ENCODE peak calls at places on chromosomes 2 and 18, in five cellular contexts. J is T-helper 17 cell; P is activated T-helper 1 cell treated with anti-CD3 and anti-CD28 coated beads, Interleukin-12 subunit alpha, Interleukin-12 subunit beta, Interleukin-2, Interleukin-4 antibody, amounts not matched to agents 30 ng/mL and 10 ng/mL and 1 ng/mL, durations not matched to agents 14 hours and 24 hours and 36 hours; D is epithelial cell of prostate; N is mucosa of descending colon. O is an unnamed sample.
A peak's percentile ranks its signal among the peaks of the same experiment; 100 is the strongest.

GRCh38 chr2:71989671-71990070 is 158.0 kb downstream of the CYP26B1 start:
- DNase-seq in D (no peak), J (no peak), P (no peak), N (no peak), O (no peak)

GRCh38 chr18:11909081-11909410 is 929 bp upstream of the MPPE1 start:
- DNase-seq in P (no peak), N (no peak), D (no peak), J (no peak), O (peak; percentile 58)

GRCh38 chr2:96527052-96527964 is 9.2 kb upstream of the ARID5A start:
- DNase-seq in N (peak; percentile 63), D (no peak), J (peak; percentile 43), P (peak; percentile 70), O (peak; percentile 67)

GRCh38 chr18:35389095-35389618 is 12.0 kb upstream of the ZNF396 start:
- DNase-seq in D (no peak), J (no peak), N (no peak), P (no peak), O (peak; percentile 42)

GRCh38 chr2:231931481-231931915 is 5.3 kb upstream of the NPPC start:
- DNase-seq in P (no peak), N (peak; percentile 41), J (no peak), D (no peak), O (peak; percentile 45)

GRCh38 chr2:119301413-119301812 is 65.2 kb downstream of the C2orf76 start:
- DNase-seq in D (no peak), N (no peak), J (no peak), P (no peak), O (no peak)

GRCh38 chr2:108270346-108270745 is 18.3 kb upstream of the SULT1C2 start:
- DNase-seq in P (no peak), J (no peak), D (no peak), N (no peak), O (no peak)

GRCh38 chr2:144406111-144406788 is 113.7 kb downstream of the ZEB2 start:
- DNase-seq in J (no peak), D (no peak), P (no peak), N (no peak), O (no peak)

GRCh38 chr18:35161934-35162333 is 78.9 kb upstream of the ZNF397 start:
- DNase-seq in J (no peak), N (no peak), D (no peak), P (no peak), O (no peak)

GRCh38 chr2:68046642-68047240 is 16.1 kb downstream of the C1D start:
- DNase-seq in D (no peak), J (no peak), N (no peak), P (no peak), O (no peak)

GRCh38 chr2:216740557-216741222 is 45.3 kb upstream of the IGFBP5 start:
- DNase-seq in P (no peak), D (no peak), N (no peak), J (no peak), O (no peak)

GRCh38 chr2:241618836-241619235 is 18.1 kb downstream of the THAP4 start:
- DNase-seq in D (no peak), J (no peak), N (no peak), P (no peak), O (no peak)